ENCODE peak calls at places on chromosomes 13 and 19, in eight cellular contexts. C is hepatic stellate cell, Q is AG10803, R is RWPE1, X is H54, F is left cardiac atrium, K is T-helper 9 cell, P is neural crest cell. Z is an unnamed sample.

GRCh38 chr13:40668335-40668734 is 1.9 kb upstream of the FOXO1 start:
- DNase-seq in R (peak; percentile 20), K (no peak), X (no peak), C (peak; percentile 37), P (no peak), F (peak; percentile 61), Q (no peak), Z (no peak)

GRCh38 chr13:62387642-62388041 is 972.0 kb upstream of the PCDH20 start:
- DNase-seq in X (no peak), K (no peak), Q (no peak), C (no peak), P (no peak), F (no peak), R (no peak), Z (no peak)

GRCh38 chr13:78709028-78709427 is 50.1 kb upstream of the OBI1 start:
- DNase-seq in C (no peak), P (no peak), X (no peak), Q (no peak), K (no peak), F (no peak), R (no peak), Z (no peak)

GRCh38 chr19:31537136-31537535 is 187.9 kb upstream of the TSHZ3 start:
- DNase-seq in C (no peak), Q (no peak), X (no peak), R (no peak), P (no peak), K (no peak), F (no peak), Z (no peak)

GRCh38 chr13:99536023-99536422 is 34.8 kb downstream of the TM9SF2 start:
- DNase-seq in Q (no peak), F (no peak), X (no peak), R (no peak), P (no peak), K (no peak), C (no peak), Z (no peak)

GRCh38 chr19:39428309-39429112 is 7.2 kb downstream of the RPS16 start:
- DNase-seq in K (no peak), X (peak; percentile 79), C (peak; percentile 93), P (no peak), Q (peak; percentile 93), F (peak; percentile 78), R (no peak), Z (no peak)

GRCh38 chr13:24882665-24883064 is 118.7 kb downstream of the RNF17 start:
- DNase-seq in P (no peak), F (no peak), C (no peak), Q (no peak), R (no peak), K (no peak), X (no peak), Z (no peak)

GRCh38 chr13:62687727-62688126 is 1272.1 kb upstream of the PCDH20 start:
- DNase-seq in F (no peak), P (no peak), R (no peak), X (no peak), C (no peak), Q (no peak), K (no peak), Z (no peak)

GRCh38 chr13:107809125-107809524 is 406.2 kb downstream of the LIG4 start:
- DNase-seq in Q (no peak), C (no peak), P (no peak), K (no peak), F (no peak), R (no peak), X (no peak), Z (no peak)

GRCh38 chr13:99993660-99994455 is 12.3 kb downstream of the ZIC2 start:
- DNase-seq in R (no peak), K (no peak), Q (no peak), C (no peak), F (no peak), P (no peak), X (no peak), Z (no peak)

GRCh38 chr13:58619396-58620113 is 988.0 kb downstream of the PCDH17 start:
- DNase-seq in X (no peak), R (no peak), K (no peak), Q (no peak), F (no peak), P (no peak), C (no peak), Z (no peak)

GRCh38 chr19:11560404-11560988 is 1.5 kb upstream of the ELOF1 start:
- DNase-seq in Q (peak; percentile 57), K (peak; percentile 15), X (no peak), R (peak; percentile 57), C (peak; percentile 76), P (peak; percentile 52), F (no peak), Z (peak; percentile 11)

GRCh38 chr19:46625731-46626130 is 842 bp upstream of the PTGIR start:
- DNase-seq in P (no peak), R (no peak), K (no peak), C (no peak), F (no peak), Q (no peak), X (no peak), Z (no peak)

GRCh38 chr13:37870895-37871550 is 1.5 kb upstream of the TRPC4 start:
- DNase-seq in K (no peak), F (no peak), P (no peak), X (no peak), R (peak; percentile 4), C (peak; percentile 28), Q (peak; percentile 72), Z (no peak)

GRCh38 chr13:101230271-101230890 is 185.9 kb downstream of the NALCN start:
- DNase-seq in C (no peak), P (no peak), K (no peak), F (no peak), R (no peak), X (no peak), Q (no peak), Z (no peak)

Z was measured in effector memory CD4-positive, alpha-beta T cell.